ENCODE peak calls at places on chromosomes 16 and 17, in nine cellular contexts. One of them, this sample, is unnamed.

GRCh38 chr17:75266315-75267145 is 4.5 kb downstream of the MIF4GD start:
- DNase-seq in mucosa of gallbladder: no peak
- DNase-seq in heart right ventricle: no peak
- DNase-seq in MCF 10A: no peak
- DNase-seq in psoas muscle: no peak
- DNase-seq in KG1: no peak
- DNase-seq in stimulated activated CD4-positive, alpha-beta T cell treated with anti-CD3 and anti-CD28 coated beads, Interleukin-15, amount 100 ng/mL, for 1 hour: no peak
- DNase-seq in DMS153: no peak
- DNase-seq in DMS79: no peak
- DNase-seq in this sample: no peak

GRCh38 chr17:17120294-17120693 is 78.0 kb downstream of the MPRIP start:
- DNase-seq in stimulated activated CD4-positive, alpha-beta T cell treated with anti-CD3 and anti-CD28 coated beads, Interleukin-15, amount 100 ng/mL, for 1 hour: no peak
- DNase-seq in MCF 10A: no peak
- DNase-seq in KG1: no peak
- DNase-seq in psoas muscle: no peak
- DNase-seq in DMS153: no peak
- DNase-seq in mucosa of gallbladder: no peak
- DNase-seq in heart right ventricle: no peak
- DNase-seq in DMS79: no peak
- DNase-seq in this sample: no peak

GRCh38 chr16:81486555-81487061 is 42.0 kb downstream of the CMIP start:
- DNase-seq in MCF 10A: no peak
- DNase-seq in DMS153: no peak
- DNase-seq in mucosa of gallbladder: no peak
- DNase-seq in stimulated activated CD4-positive, alpha-beta T cell treated with anti-CD3 and anti-CD28 coated beads, Interleukin-15, amount 100 ng/mL, for 1 hour: no peak
- DNase-seq in heart right ventricle: peak; percentile 52
- DNase-seq in psoas muscle: peak; percentile 69
- DNase-seq in KG1: no peak
- DNase-seq in DMS79: no peak
- DNase-seq in this sample: no peak

GRCh38 chr16:68244903-68245853 is at the start of gene PLA2G15:
- DNase-seq in MCF 10A: peak; percentile 93
- DNase-seq in DMS79: no peak
- DNase-seq in psoas muscle: peak; percentile 98
- DNase-seq in KG1: peak; percentile 65
- DNase-seq in stimulated activated CD4-positive, alpha-beta T cell treated with anti-CD3 and anti-CD28 coated beads, Interleukin-15, amount 100 ng/mL, for 1 hour: peak; percentile 95
- DNase-seq in mucosa of gallbladder: peak; percentile 96
- DNase-seq in DMS153: peak; percentile 75
- DNase-seq in heart right ventricle: peak; percentile 99
- DNase-seq in this sample: peak; percentile 97

GRCh38 chr17:5672815-5673430 is 88.6 kb upstream of the NLRP1 start:
- DNase-seq in DMS153: no peak
- DNase-seq in mucosa of gallbladder: no peak
- DNase-seq in stimulated activated CD4-positive, alpha-beta T cell treated with anti-CD3 and anti-CD28 coated beads, Interleukin-15, amount 100 ng/mL, for 1 hour: no peak
- DNase-seq in KG1: no peak
- DNase-seq in DMS79: no peak
- DNase-seq in psoas muscle: no peak
- DNase-seq in heart right ventricle: no peak
- DNase-seq in MCF 10A: no peak
- DNase-seq in this sample: peak; percentile 45

GRCh38 chr17:15289285-15290185 is 24.4 kb upstream of the PMP22 start:
- DNase-seq in mucosa of gallbladder: no peak
- DNase-seq in DMS79: no peak
- DNase-seq in psoas muscle: no peak
- DNase-seq in MCF 10A: peak; percentile 92
- DNase-seq in heart right ventricle: no peak
- DNase-seq in stimulated activated CD4-positive, alpha-beta T cell treated with anti-CD3 and anti-CD28 coated beads, Interleukin-15, amount 100 ng/mL, for 1 hour: no peak
- DNase-seq in KG1: no peak
- DNase-seq in DMS153: peak; percentile 0
- DNase-seq in this sample: no peak

GRCh38 chr16:1071009-1071408 is 1.5 kb upstream of the SSTR5 start:
- DNase-seq in stimulated activated CD4-positive, alpha-beta T cell treated with anti-CD3 and anti-CD28 coated beads, Interleukin-15, amount 100 ng/mL, for 1 hour: no peak
- DNase-seq in KG1: no peak
- DNase-seq in DMS79: no peak
- DNase-seq in heart right ventricle: no peak
- DNase-seq in psoas muscle: no peak
- DNase-seq in mucosa of gallbladder: no peak
- DNase-seq in MCF 10A: no peak
- DNase-seq in DMS153: no peak
- DNase-seq in this sample: no peak

GRCh38 chr17:65586899-65587298 is 25.5 kb upstream of the AXIN2 start:
- DNase-seq in stimulated activated CD4-positive, alpha-beta T cell treated with anti-CD3 and anti-CD28 coated beads, Interleukin-15, amount 100 ng/mL, for 1 hour: no peak
- DNase-seq in DMS79: no peak
- DNase-seq in mucosa of gallbladder: no peak
- DNase-seq in MCF 10A: no peak
- DNase-seq in psoas muscle: no peak
- DNase-seq in DMS153: no peak
- DNase-seq in KG1: no peak
- DNase-seq in heart right ventricle: no peak
- DNase-seq in this sample: no peak

GRCh38 chr17:7233701-7234099 is 617 bp downstream of the DVL2 start:
- DNase-seq in DMS153: no peak
- DNase-seq in mucosa of gallbladder: no peak
- DNase-seq in psoas muscle: no peak
- DNase-seq in heart right ventricle: no peak
- DNase-seq in KG1: no peak
- DNase-seq in DMS79: no peak
- DNase-seq in MCF 10A: no peak
- DNase-seq in stimulated activated CD4-positive, alpha-beta T cell treated with anti-CD3 and anti-CD28 coated beads, Interleukin-15, amount 100 ng/mL, for 1 hour: no peak
- DNase-seq in this sample: no peak

GRCh38 chr17:44402564-44403172 is 13.2 kb upstream of the ITGA2B start:
- DNase-seq in DMS153: no peak
- DNase-seq in psoas muscle: no peak
- DNase-seq in heart right ventricle: no peak
- DNase-seq in KG1: no peak
- DNase-seq in MCF 10A: no peak
- DNase-seq in DMS79: no peak
- DNase-seq in mucosa of gallbladder: no peak
- DNase-seq in stimulated activated CD4-positive, alpha-beta T cell treated with anti-CD3 and anti-CD28 coated beads, Interleukin-15, amount 100 ng/mL, for 1 hour: no peak
- DNase-seq in this sample: no peak